ENCODE peak calls at places on chromosome 17, in ten cellular contexts. R is AG04450; D is NCI-H2081; P is IMR-90; T is fibroblast of the conjunctiva; I is stimulated activated CD8-positive, alpha-beta memory T cell treated with anti-CD3 and anti-CD28 coated beads, Interleukin-2, amount 100 ng/mL, for 1 hour; A is lower leg skin; U is fibroblast of lung; N is activated naive CD8-positive, alpha-beta T cell treated with anti-CD3 and anti-CD28 coated beads, Interleukin-2, amount 50 U/mL, for 24 hours; X is dorsolateral prefrontal cortex. B is an unnamed sample.

GRCh38 chr17:39612935-39613465 is 5.3 kb upstream of the NEUROD2 start:
- DNase-seq in R (no peak), D (no peak), P (no peak), T (no peak), I (no peak), A (no peak), U (no peak), N (no peak), X (no peak), B (no peak)

GRCh38 chr17:80931421-80932265 is 60.0 kb upstream of the CHMP6 start:
- DNase-seq in R (peak; percentile 48), D (no peak), P (peak; percentile 75), T (peak; percentile 64), I (no peak), A (no peak), U (peak; percentile 85), N (no peak), X (no peak), B (no peak)

GRCh38 chr17:81484195-81484979 is 28.2 kb downstream of the ACTG1 start:
- DNase-seq in R (no peak), D (peak; percentile 89), P (peak; percentile 71), T (peak; percentile 61), I (peak; percentile 78), A (peak; percentile 96), U (peak; percentile 74), N (peak; percentile 93), X (peak; percentile 85), B (peak; percentile 64)

GRCh38 chr17:78315355-78316114 is 44.3 kb downstream of the SOCS3 start:
- DNase-seq in R (peak; percentile 70), D (peak; percentile 68), P (peak; percentile 92), T (peak; percentile 88), I (peak; percentile 28), A (peak; percentile 96), U (peak; percentile 92), N (peak; percentile 72), X (peak; percentile 49), B (peak; percentile 94)

GRCh38 chr17:41792835-41793748 is 6.6 kb upstream of the JUP start:
- DNase-seq in R (no peak), D (no peak), P (peak; percentile 60), T (no peak), I (no peak), A (no peak), U (peak; percentile 49), N (no peak), X (no peak), B (peak; percentile 92)

GRCh38 chr17:39688475-39688835 is 598 bp upstream of the PGAP3 start:
- DNase-seq in R (no peak), D (no peak), P (peak; percentile 14), T (no peak), I (no peak), A (no peak), U (no peak), N (no peak), X (no peak), B (no peak)

GRCh38 chr17:66507103-66507923 is 204.9 kb downstream of the PRKCA start:
- DNase-seq in R (no peak), D (no peak), P (peak; percentile 75), T (peak; percentile 61), I (no peak), A (no peak), U (peak; percentile 82), N (no peak), X (no peak), B (peak; percentile 71)

GRCh38 chr17:2172447-2172938 is 117.6 kb downstream of the HIC1 start:
- DNase-seq in R (peak; percentile 57), D (no peak), P (peak; percentile 92), T (no peak), I (no peak), A (no peak), U (no peak), N (no peak), X (no peak), B (peak; percentile 28)

GRCh38 chr17:80219777-80220708 is at the start of the genes SGSH and SLC26A11:
- DNase-seq in R (no peak), D (peak; percentile 52), P (peak; percentile 45), T (peak; percentile 8), I (peak; percentile 32), A (peak; percentile 97), U (peak; percentile 42), N (peak; percentile 74), X (peak; percentile 74), B (peak; percentile 57)

GRCh38 chr17:76872221-76872873 is 4.1 kb downstream of the MGAT5B start:
- DNase-seq in R (peak; percentile 90), D (no peak), P (peak; percentile 96), T (peak; percentile 77), I (no peak), A (no peak), U (peak; percentile 91), N (peak; percentile 15), X (peak; percentile 61), B (peak; percentile 99)

GRCh38 chr17:17305282-17305801 is 2.2 kb downstream of the NT5M start:
- DNase-seq in R (no peak), D (peak; percentile 22), P (no peak), T (no peak), I (no peak), A (no peak), U (no peak), N (peak; percentile 52), X (peak; percentile 30), B (peak; percentile 34)

GRCh38 chr17:10798332-10798749 is 5.6 kb downstream of the TMEM238L start:
- DNase-seq in R (no peak), D (no peak), P (no peak), T (no peak), I (no peak), A (no peak), U (no peak), N (no peak), X (no peak), B (no peak)

GRCh38 chr17:42698736-42699414 is 16.5 kb downstream of the CNTNAP1 start:
- DNase-seq in R (no peak), D (no peak), P (peak; percentile 87), T (peak; percentile 71), I (no peak), A (no peak), U (peak; percentile 79), N (no peak), X (no peak), B (no peak)